ENCODE peak calls at places on chromosome 17, in nine cellular contexts. J is foreskin fibroblast; D is A549; N is Caco-2; B is omental fat pad; U is WTC11; Y is fibroblast of pulmonary artery; X is nephron progenitor cell; H is CD4-positive, alpha-beta T cell. R is an unnamed sample.

GRCh38 chr17:41907185-41907556 is 11.6 kb downstream of the ACLY start:
- DNase-seq in J (peak), D (peak), N (no peak), B (no peak), U (no peak), Y (peak), X (no peak), H (no peak), R (peak)

GRCh38 chr17:75738218-75738802 is 17.1 kb downstream of the ITGB4 start:
- DNase-seq in J (peak), D (no peak), N (no peak), B (no peak), U (no peak), Y (peak), X (no peak), H (no peak), R (peak)

GRCh38 chr17:62676231-62676943 is 48.9 kb downstream of the MRC2 start:
- DNase-seq in J (no peak), D (no peak), N (no peak), B (no peak), U (no peak), Y (no peak), X (no peak), H (no peak), R (no peak)

GRCh38 chr17:32136856-32137255 is 5.4 kb upstream of the RHOT1 start:
- DNase-seq in J (no peak), D (no peak), N (no peak), B (no peak), U (no peak), Y (no peak), X (no peak), H (no peak), R (no peak)

GRCh38 chr17:55444471-55445441 is 23.1 kb upstream of the MMD start:
- DNase-seq in J (peak), D (peak), N (peak), B (no peak), U (no peak), Y (peak), X (no peak), H (no peak), R (peak)

GRCh38 chr17:21512307-21513011 is 136.3 kb downstream of the KCNJ12 start:
- DNase-seq in J (no peak), D (no peak), N (no peak), B (no peak), U (no peak), Y (no peak), X (no peak), H (no peak), R (no peak)

GRCh38 chr17:82964851-82965341 is 114.5 kb upstream of the METRNL start:
- DNase-seq in J (no peak), D (no peak), N (no peak), B (no peak), U (no peak), Y (no peak), X (no peak), H (no peak), R (no peak)

GRCh38 chr17:31318298-31319190 is 2.9 kb downstream of the EVI2A start:
- DNase-seq in J (peak), D (no peak), N (no peak), B (no peak), U (no peak), Y (peak), X (no peak), H (peak), R (peak)

GRCh38 chr17:76142044-76143041 is 1.3 kb upstream of the FOXJ1 start:
- DNase-seq in J (no peak), D (no peak), N (no peak), B (no peak), U (no peak), Y (no peak), X (no peak), H (no peak), R (no peak)

GRCh38 chr17:31388770-31389672 is 2.5 kb upstream of the RAB11FIP4 start:
- DNase-seq in J (peak), D (no peak), N (peak), B (no peak), U (peak), Y (peak), X (peak), H (peak), R (no peak)

GRCh38 chr17:65041518-65041917 is 15.0 kb downstream of the GNA13 start:
- DNase-seq in J (no peak), D (no peak), N (no peak), B (no peak), U (no peak), Y (no peak), X (no peak), H (no peak), R (no peak)

GRCh38 chr17:63954402-63955063 is 18.2 kb downstream of the SCN4A start:
- DNase-seq in J (no peak), D (no peak), N (no peak), B (no peak), U (no peak), Y (no peak), X (no peak), H (no peak), R (no peak)

GRCh38 chr17:65055708-65056638 is 567 bp downstream of the GNA13 start:
- DNase-seq in J (peak), D (peak), N (peak), B (no peak), U (peak), Y (no peak), X (peak), H (peak), R (peak)

GRCh38 chr17:44672479-44673093 is 16.3 kb downstream of the MEIOC start:
- DNase-seq in J (peak), D (peak), N (no peak), B (no peak), U (no peak), Y (peak), X (no peak), H (no peak), R (no peak)

GRCh38 chr17:72760368-72760767 is 332.1 kb downstream of the SLC39A11 start:
- DNase-seq in J (no peak), D (no peak), N (no peak), B (no peak), U (no peak), Y (no peak), X (no peak), H (no peak), R (no peak)

GRCh38 chr17:17077861-17078732 is 35.8 kb downstream of the MPRIP start:
- DNase-seq in J (no peak), D (no peak), N (peak), B (no peak), U (no peak), Y (no peak), X (no peak), H (no peak), R (no peak)

GRCh38 chr17:44518032-44518431 is 14.8 kb upstream of the GPATCH8 start:
- DNase-seq in J (peak), D (no peak), N (no peak), B (no peak), U (no peak), Y (no peak), X (no peak), H (no peak), R (no peak)

GRCh38 chr17:1142503-1143095 is 37.2 kb downstream of the ABR start:
- DNase-seq in J (no peak), D (no peak), N (no peak), B (no peak), U (no peak), Y (no peak), X (no peak), H (no peak), R (no peak)

GRCh38 chr17:17809527-17810373 is 27.0 kb downstream of the SREBF1 start:
- DNase-seq in J (peak), D (peak), N (no peak), B (no peak), U (peak), Y (peak), X (peak), H (no peak), R (peak)

GRCh38 chr17:68775338-68775737 is 174.2 kb upstream of the FAM20A start:
- DNase-seq in J (peak), D (no peak), N (no peak), B (no peak), U (no peak), Y (peak), X (no peak), H (no peak), R (no peak)

GRCh38 chr17:73952498-73953205 is 250.8 kb upstream of the RPL38 start:
- DNase-seq in J (no peak), D (peak), N (no peak), B (no peak), U (peak), Y (no peak), X (peak), H (peak), R (no peak)

GRCh38 chr17:8420041-8420934 is 15.4 kb upstream of the NDEL1 start:
- DNase-seq in J (peak), D (peak), N (peak), B (no peak), U (no peak), Y (peak), X (no peak), H (no peak), R (peak)

GRCh38 chr17:1147664-1148063 is 32.1 kb downstream of the ABR start:
- DNase-seq in J (peak), D (peak), N (peak), B (no peak), U (peak), Y (peak), X (peak), H (no peak), R (peak)

GRCh38 chr17:1001640-1002411 is 4.9 kb downstream of the TIMM22 start:
- DNase-seq in J (peak), D (no peak), N (no peak), B (no peak), U (no peak), Y (peak), X (no peak), H (no peak), R (peak)

GRCh38 chr17:8016632-8017424 is 14.4 kb downstream of the GUCY2D start:
- DNase-seq in J (no peak), D (peak), N (peak), B (no peak), U (peak), Y (peak), X (peak), H (peak), R (peak)

GRCh38 chr17:9139695-9140094 is 118.4 kb downstream of the NTN1 start:
- DNase-seq in J (no peak), D (no peak), N (no peak), B (no peak), U (no peak), Y (no peak), X (no peak), H (no peak), R (no peak)

GRCh38 chr17:28193241-28193640 is 125.8 kb upstream of the TMEM97 start:
- DNase-seq in J (no peak), D (no peak), N (no peak), B (no peak), U (no peak), Y (no peak), X (no peak), H (no peak), R (no peak)

GRCh38 chr17:77496831-77497577 is 356.2 kb downstream of the SEC14L1 start:
- DNase-seq in J (no peak), D (no peak), N (no peak), B (peak), U (peak), Y (no peak), X (no peak), H (no peak), R (no peak)

GRCh38 chr17:77810536-77810935 is 148.0 kb upstream of the TNRC6C start:
- DNase-seq in J (peak), D (no peak), N (no peak), B (no peak), U (no peak), Y (peak), X (no peak), H (no peak), R (peak)

GRCh38 chr17:39582658-39583057 is 25.1 kb downstream of the NEUROD2 start:
- DNase-seq in J (no peak), D (no peak), N (no peak), B (no peak), U (no peak), Y (no peak), X (no peak), H (no peak), R (no peak)

GRCh38 chr17:66695098-66695497 is 139.8 kb upstream of the CACNG5 start:
- DNase-seq in J (no peak), D (no peak), N (no peak), B (no peak), U (no peak), Y (no peak), X (no peak), H (no peak), R (no peak)

GRCh38 chr17:8354196-8354595 is 14.6 kb downstream of the ODF4 start:
- DNase-seq in J (no peak), D (no peak), N (no peak), B (no peak), U (no peak), Y (no peak), X (no peak), H (no peak), R (no peak)

GRCh38 chr17:55672585-55673501 is 49.8 kb downstream of the TMEM100 start:
- DNase-seq in J (peak), D (no peak), N (no peak), B (no peak), U (no peak), Y (no peak), X (no peak), H (no peak), R (no peak)

GRCh38 chr17:41026668-41027471 is at the start of gene KRTAP1-5:
- DNase-seq in J (peak), D (no peak), N (no peak), B (no peak), U (no peak), Y (peak), X (no peak), H (no peak), R (peak)

DNA sequence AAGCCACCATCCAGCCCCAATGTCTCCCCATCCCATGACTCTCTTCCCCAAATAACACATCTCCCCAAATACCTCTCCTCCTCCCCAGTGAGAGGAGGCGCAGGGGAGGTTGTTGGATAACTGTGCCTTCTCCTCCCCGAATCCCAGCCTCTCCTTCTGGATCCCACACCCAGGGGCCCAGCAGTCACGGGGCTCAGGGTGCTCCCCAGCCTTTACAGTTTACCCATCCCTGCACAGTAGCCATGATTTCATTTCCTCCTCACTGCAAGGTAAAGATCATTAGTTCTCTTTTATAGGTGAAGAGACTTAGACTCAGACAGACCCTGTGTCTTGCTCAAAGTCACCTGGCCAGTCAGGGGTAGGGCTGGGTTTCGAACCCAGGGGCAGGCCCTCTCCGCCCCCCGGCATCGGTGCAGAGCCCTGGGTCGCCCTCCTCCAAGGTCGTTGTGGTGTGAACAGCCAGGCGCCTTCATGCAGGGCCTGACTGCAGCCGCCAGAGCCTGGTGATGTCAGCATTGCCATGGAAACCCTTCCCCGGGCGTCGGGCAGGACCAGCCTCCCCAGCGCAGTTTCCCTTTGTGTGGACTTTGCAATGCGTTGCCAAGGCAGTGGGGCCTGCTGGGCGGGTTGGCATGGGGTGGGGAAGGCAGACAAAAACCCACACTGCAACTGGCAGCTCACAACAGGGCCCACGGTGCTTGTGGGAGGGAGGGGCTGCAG is 53.3 kb upstream of the TOB1 start:
- DNase-seq in J (peak), D (peak), N (peak), B (peak), U (peak), Y (peak), X (peak), H (peak), R (peak)
- TF ChIP-seq CTCF in J (no peak), D (no peak), N (no peak), B (no peak), U (no peak), Y (no peak), X (no peak), H (no peak), R (no peak)

DNA sequence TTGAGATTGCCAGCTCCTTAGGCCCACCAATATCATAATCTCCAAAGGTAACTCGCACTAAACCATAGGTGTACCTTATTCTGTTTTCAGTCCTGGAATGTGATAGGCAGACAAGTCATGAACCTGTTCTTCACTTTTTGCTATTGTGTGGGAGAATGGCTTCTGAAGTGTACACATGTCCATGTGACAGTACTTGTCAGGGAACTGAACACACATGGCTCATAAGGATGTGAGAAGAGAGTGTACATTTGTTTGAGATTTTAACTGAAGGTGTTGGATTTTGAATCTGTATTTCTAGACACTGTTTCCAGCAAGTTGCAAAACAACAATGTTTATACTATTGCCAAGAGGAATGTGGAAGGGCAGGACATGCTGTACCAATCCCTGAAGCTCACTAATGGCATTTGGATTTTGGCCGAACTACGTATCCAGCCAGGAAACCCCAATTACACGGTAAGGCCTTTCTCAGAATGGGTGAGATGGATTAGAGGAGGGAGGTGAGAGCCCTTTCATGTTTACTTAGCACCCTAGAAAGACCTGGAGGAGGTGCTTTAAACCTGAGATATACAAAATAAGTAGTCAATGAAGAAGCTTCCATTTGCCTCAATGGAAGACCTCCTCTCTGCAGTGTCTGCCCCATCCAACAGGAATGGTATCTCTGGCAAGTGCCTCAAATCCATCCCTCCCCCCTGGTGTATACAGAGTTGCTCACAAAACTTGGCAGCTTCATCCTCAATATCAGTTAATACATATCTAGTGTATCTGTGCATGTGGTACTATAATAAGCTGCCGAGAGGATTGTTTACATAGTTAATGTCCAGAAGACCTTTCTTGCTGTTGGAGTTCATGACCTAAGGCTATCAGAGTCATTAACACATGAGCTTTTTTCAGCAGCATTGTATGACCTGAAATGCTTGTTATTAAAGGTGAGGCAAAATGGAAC is 14.3 kb upstream of the RASL10B start:
- DNase-seq in J (peak), D (no peak), N (no peak), B (no peak), U (no peak), Y (peak), X (no peak), H (no peak), R (no peak)
- TF ChIP-seq CTCF in J (no peak), D (no peak), N (no peak), B (no peak), U (no peak), Y (no peak), X (no peak), H (no peak), R (no peak)

DNA sequence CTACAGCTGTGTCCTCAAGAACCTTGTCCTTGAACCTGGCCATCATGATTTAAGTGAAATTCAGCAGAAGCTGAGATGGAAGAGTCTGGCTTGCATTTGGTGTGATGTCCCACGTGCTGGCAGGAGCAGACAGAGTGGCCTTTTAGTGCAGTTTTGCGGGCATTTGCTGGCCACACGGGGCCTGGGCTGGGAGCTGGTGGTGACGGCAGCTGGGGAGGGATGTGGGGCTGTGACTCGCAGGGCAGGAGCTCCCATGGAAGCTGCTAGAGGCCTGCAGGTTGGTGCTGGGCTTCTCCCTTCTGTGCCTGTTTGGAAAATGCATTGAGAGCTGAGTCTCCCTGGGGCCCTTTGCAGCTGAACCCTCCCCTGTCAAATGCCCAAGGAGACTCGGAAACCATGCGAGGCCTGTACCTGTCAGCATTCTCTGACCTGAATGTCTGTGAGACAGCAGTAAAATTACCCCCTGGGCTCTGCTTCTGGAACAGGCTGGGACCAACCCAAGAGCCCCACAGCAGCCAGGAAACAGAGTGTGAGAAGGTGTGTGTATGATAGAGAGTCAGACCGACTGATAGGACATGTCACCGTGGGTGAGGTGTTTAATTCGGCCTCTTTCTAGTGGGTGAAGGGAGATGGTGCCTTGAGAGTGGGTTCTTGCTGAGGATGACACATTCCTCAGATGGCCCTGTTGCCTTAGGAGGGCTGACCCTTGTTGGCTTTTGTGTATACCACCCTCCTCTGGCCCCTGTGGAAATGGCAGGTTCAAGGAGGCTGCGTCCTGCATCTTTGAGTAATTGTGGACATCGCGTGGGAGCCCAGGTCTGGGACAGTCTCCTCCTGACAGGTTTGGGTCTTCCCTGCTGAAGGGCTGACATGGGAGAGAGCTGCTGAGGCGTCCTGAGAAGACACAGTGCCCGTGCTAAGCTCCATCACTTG is 145.5 kb downstream of the MSI2 start:
- DNase-seq in J (no peak), D (peak), N (peak), B (no peak), U (peak), Y (no peak), X (no peak), H (no peak), R (no peak)
- TF ChIP-seq CTCF in J (no peak), D (peak), N (no peak), B (no peak), U (no peak), Y (no peak), X (peak), H (no peak), R (peak)

GRCh38 chr17:48816774-48817590 is at the start of gene TTLL6:
- DNase-seq in J (peak), D (peak), N (peak), B (peak), U (peak), Y (peak), X (peak), H (peak), R (peak)
- TF ChIP-seq CTCF in J (no peak), D (no peak), N (peak), B (no peak), U (no peak), Y (no peak), X (no peak), H (no peak), R (no peak)

GRCh38 chr17:48522990-48523389 is 7.8 kb downstream of the HOXB1 start:
- DNase-seq in J (no peak), D (peak), N (no peak), B (no peak), U (no peak), Y (no peak), X (no peak), H (no peak), R (no peak)
- TF ChIP-seq CTCF in J (peak), D (peak), N (peak), B (no peak), U (no peak), Y (peak), X (peak), H (no peak), R (peak)

R was measured in brain microvascular endothelial cell.